ENCODE peak calls at places on chromosomes 2 and 18, in nine cellular contexts. One of them, this sample, is unnamed.

GRCh38 chr18:79631761-79632446 is 47.7 kb upstream of the CTDP1 start:
- DNase-seq in neural crest cell: no peak
- DNase-seq in esophagus muscularis mucosa: no peak
- DNase-seq in astrocyte of the cerebellum: no peak
- DNase-seq in glutamatergic neuron: no peak
- DNase-seq in cardiac muscle cell: no peak
- DNase-seq in pancreas: no peak
- DNase-seq in A549: no peak
- DNase-seq in endodermal cell: no peak
- DNase-seq in this sample: no peak

GRCh38 chr2:227147023-227147422 is 17.0 kb downstream of the COL4A4 start:
- DNase-seq in endodermal cell: no peak
- DNase-seq in esophagus muscularis mucosa: no peak
- DNase-seq in glutamatergic neuron: no peak
- DNase-seq in neural crest cell: no peak
- DNase-seq in A549: no peak
- DNase-seq in cardiac muscle cell: peak
- DNase-seq in pancreas: no peak
- DNase-seq in astrocyte of the cerebellum: no peak
- DNase-seq in this sample: peak

GRCh38 chr2:117985092-117985491 is 28.8 kb downstream of the CCDC93 start:
- DNase-seq in cardiac muscle cell: no peak
- DNase-seq in A549: peak
- DNase-seq in esophagus muscularis mucosa: no peak
- DNase-seq in astrocyte of the cerebellum: no peak
- DNase-seq in glutamatergic neuron: peak
- DNase-seq in pancreas: no peak
- DNase-seq in endodermal cell: peak
- DNase-seq in neural crest cell: no peak
- DNase-seq in this sample: no peak

GRCh38 chr2:26745609-26746327 is 18.3 kb upstream of the SLC35F6 start:
- DNase-seq in A549: peak
- DNase-seq in endodermal cell: peak
- DNase-seq in neural crest cell: peak
- DNase-seq in glutamatergic neuron: peak
- DNase-seq in pancreas: peak
- DNase-seq in esophagus muscularis mucosa: no peak
- DNase-seq in astrocyte of the cerebellum: peak
- DNase-seq in cardiac muscle cell: peak
- DNase-seq in this sample: peak

GRCh38 chr2:64105676-64106461 is 38.4 kb downstream of the PELI1 start:
- DNase-seq in esophagus muscularis mucosa: no peak
- DNase-seq in endodermal cell: no peak
- DNase-seq in glutamatergic neuron: no peak
- DNase-seq in astrocyte of the cerebellum: no peak
- DNase-seq in cardiac muscle cell: no peak
- DNase-seq in pancreas: no peak
- DNase-seq in A549: peak
- DNase-seq in neural crest cell: no peak
- DNase-seq in this sample: no peak

GRCh38 chr2:171966268-171966667 is 33.5 kb upstream of the METAP1D start:
- DNase-seq in glutamatergic neuron: no peak
- DNase-seq in endodermal cell: no peak
- DNase-seq in A549: no peak
- DNase-seq in astrocyte of the cerebellum: no peak
- DNase-seq in cardiac muscle cell: no peak
- DNase-seq in esophagus muscularis mucosa: no peak
- DNase-seq in pancreas: no peak
- DNase-seq in neural crest cell: no peak
- DNase-seq in this sample: no peak

GRCh38 chr2:10229462-10230099 is 73.1 kb upstream of the HPCAL1 start:
- DNase-seq in pancreas: no peak
- DNase-seq in astrocyte of the cerebellum: no peak
- DNase-seq in esophagus muscularis mucosa: no peak
- DNase-seq in A549: no peak
- DNase-seq in glutamatergic neuron: no peak
- DNase-seq in cardiac muscle cell: no peak
- DNase-seq in neural crest cell: no peak
- DNase-seq in endodermal cell: peak
- DNase-seq in this sample: no peak

GRCh38 chr2:73987948-73988700 is 3.4 kb downstream of the TET3 start:
- DNase-seq in neural crest cell: no peak
- DNase-seq in A549: no peak
- DNase-seq in astrocyte of the cerebellum: no peak
- DNase-seq in cardiac muscle cell: peak
- DNase-seq in endodermal cell: no peak
- DNase-seq in esophagus muscularis mucosa: no peak
- DNase-seq in glutamatergic neuron: no peak
- DNase-seq in pancreas: no peak
- DNase-seq in this sample: no peak

GRCh38 chr2:179201884-179202283 is 62.7 kb downstream of the SESTD1 start:
- DNase-seq in neural crest cell: no peak
- DNase-seq in glutamatergic neuron: no peak
- DNase-seq in astrocyte of the cerebellum: no peak
- DNase-seq in A549: peak
- DNase-seq in endodermal cell: no peak
- DNase-seq in esophagus muscularis mucosa: no peak
- DNase-seq in cardiac muscle cell: peak
- DNase-seq in pancreas: no peak
- DNase-seq in this sample: no peak

GRCh38 chr2:207075456-207075855 is 90.3 kb downstream of the KLF7 start:
- DNase-seq in astrocyte of the cerebellum: no peak
- DNase-seq in esophagus muscularis mucosa: no peak
- DNase-seq in pancreas: no peak
- DNase-seq in endodermal cell: no peak
- DNase-seq in glutamatergic neuron: no peak
- DNase-seq in A549: no peak
- DNase-seq in cardiac muscle cell: no peak
- DNase-seq in neural crest cell: no peak
- DNase-seq in this sample: no peak

GRCh38 chr2:224776795-224777562 is 60.8 kb upstream of the CCDC195 start:
- DNase-seq in cardiac muscle cell: no peak
- DNase-seq in pancreas: no peak
- DNase-seq in A549: no peak
- DNase-seq in neural crest cell: no peak
- DNase-seq in glutamatergic neuron: no peak
- DNase-seq in endodermal cell: no peak
- DNase-seq in esophagus muscularis mucosa: no peak
- DNase-seq in astrocyte of the cerebellum: no peak
- DNase-seq in this sample: no peak

GRCh38 chr2:28338754-28339325 is 53.8 kb upstream of the FOSL2 start:
- DNase-seq in A549: no peak
- DNase-seq in pancreas: no peak
- DNase-seq in neural crest cell: no peak
- DNase-seq in astrocyte of the cerebellum: no peak
- DNase-seq in glutamatergic neuron: no peak
- DNase-seq in endodermal cell: no peak
- DNase-seq in cardiac muscle cell: no peak
- DNase-seq in esophagus muscularis mucosa: no peak
- DNase-seq in this sample: no peak

GRCh38 chr2:216148983-216149382 is 39.8 kb downstream of the XRCC5 start:
- DNase-seq in A549: no peak
- DNase-seq in astrocyte of the cerebellum: no peak
- DNase-seq in neural crest cell: no peak
- DNase-seq in cardiac muscle cell: no peak
- DNase-seq in esophagus muscularis mucosa: no peak
- DNase-seq in pancreas: no peak
- DNase-seq in glutamatergic neuron: no peak
- DNase-seq in endodermal cell: no peak
- DNase-seq in this sample: no peak

GRCh38 chr2:216147172-216148131 is 38.3 kb downstream of the XRCC5 start:
- DNase-seq in endodermal cell: no peak
- DNase-seq in esophagus muscularis mucosa: no peak
- DNase-seq in neural crest cell: no peak
- DNase-seq in astrocyte of the cerebellum: no peak
- DNase-seq in A549: no peak
- DNase-seq in glutamatergic neuron: no peak
- DNase-seq in cardiac muscle cell: no peak
- DNase-seq in pancreas: no peak
- DNase-seq in this sample: no peak

GRCh38 chr2:216155954-216156353 is 46.8 kb downstream of the XRCC5 start:
- DNase-seq in endodermal cell: no peak
- DNase-seq in neural crest cell: no peak
- DNase-seq in cardiac muscle cell: no peak
- DNase-seq in A549: peak
- DNase-seq in pancreas: no peak
- DNase-seq in glutamatergic neuron: no peak
- DNase-seq in astrocyte of the cerebellum: no peak
- DNase-seq in esophagus muscularis mucosa: no peak
- DNase-seq in this sample: no peak

GRCh38 chr2:216149741-216150140 is 40.6 kb downstream of the XRCC5 start:
- DNase-seq in cardiac muscle cell: peak
- DNase-seq in esophagus muscularis mucosa: no peak
- DNase-seq in endodermal cell: no peak
- DNase-seq in pancreas: no peak
- DNase-seq in glutamatergic neuron: no peak
- DNase-seq in A549: no peak
- DNase-seq in neural crest cell: no peak
- DNase-seq in astrocyte of the cerebellum: no peak
- DNase-seq in this sample: no peak

DNA sequence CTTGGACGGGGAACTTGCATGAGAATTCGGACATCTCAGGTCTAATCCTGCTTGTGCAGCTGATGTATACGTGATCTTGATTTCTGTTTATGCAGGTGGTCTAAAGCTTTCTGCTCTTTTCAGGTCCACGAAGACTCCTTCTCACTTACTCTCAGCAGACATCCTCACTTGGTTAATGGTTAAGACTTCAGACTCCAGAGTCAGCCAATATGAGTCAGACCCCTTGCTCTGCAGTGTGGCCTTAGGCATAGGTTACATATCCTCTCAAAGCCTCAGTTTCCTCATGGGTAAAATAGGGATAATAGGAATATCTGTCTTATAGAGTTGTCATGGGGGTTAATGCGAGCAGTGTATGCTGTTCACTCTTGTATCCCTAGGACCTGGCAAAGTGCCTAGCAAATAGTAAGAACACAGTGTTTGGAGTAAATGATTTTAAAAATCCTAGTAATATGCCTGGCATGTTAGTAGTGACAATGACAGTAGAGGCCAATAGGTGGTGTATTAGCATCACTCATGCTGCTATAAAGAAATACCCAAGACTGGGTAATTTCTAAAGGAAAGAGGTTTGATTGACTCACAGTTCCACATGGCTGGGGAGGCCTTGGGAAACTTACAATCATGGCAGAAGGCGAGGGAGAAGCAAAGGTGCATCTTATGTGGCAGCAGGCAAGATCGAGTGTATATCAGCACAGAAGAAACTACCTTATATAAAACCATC is 42.3 kb downstream of the XRCC5 start:
- DNase-seq in pancreas: no peak
- DNase-seq in endodermal cell: no peak
- DNase-seq in astrocyte of the cerebellum: no peak
- DNase-seq in A549: no peak
- DNase-seq in cardiac muscle cell: peak
- DNase-seq in esophagus muscularis mucosa: no peak
- DNase-seq in neural crest cell: no peak
- DNase-seq in glutamatergic neuron: no peak
- DNase-seq in this sample: peak
- TF ChIP-seq CTCF in pancreas: no peak
- TF ChIP-seq CTCF in endodermal cell: peak
- TF ChIP-seq CTCF in astrocyte of the cerebellum: no peak
- TF ChIP-seq CTCF in A549: peak
- TF ChIP-seq CTCF in cardiac muscle cell: peak
- TF ChIP-seq CTCF in esophagus muscularis mucosa: no peak
- TF ChIP-seq CTCF in neural crest cell: no peak
- TF ChIP-seq CTCF in glutamatergic neuron: peak
- TF ChIP-seq CTCF in this sample: no peak

GRCh38 chr2:192148241-192148619 is 46.5 kb downstream of the TMEFF2 start:
- DNase-seq in cardiac muscle cell: no peak
- DNase-seq in neural crest cell: no peak
- DNase-seq in pancreas: no peak
- DNase-seq in glutamatergic neuron: no peak
- DNase-seq in A549: no peak
- DNase-seq in astrocyte of the cerebellum: no peak
- DNase-seq in endodermal cell: no peak
- DNase-seq in esophagus muscularis mucosa: no peak
- DNase-seq in this sample: no peak

GRCh38 chr2:192146069-192147006 is 48.4 kb downstream of the TMEFF2 start:
- DNase-seq in cardiac muscle cell: peak
- DNase-seq in glutamatergic neuron: no peak
- DNase-seq in A549: peak
- DNase-seq in astrocyte of the cerebellum: peak
- DNase-seq in pancreas: no peak
- DNase-seq in neural crest cell: no peak
- DNase-seq in endodermal cell: no peak
- DNase-seq in esophagus muscularis mucosa: no peak
- DNase-seq in this sample: peak

GRCh38 chr2:192150166-192150565 is 44.6 kb downstream of the TMEFF2 start:
- DNase-seq in endodermal cell: no peak
- DNase-seq in pancreas: no peak
- DNase-seq in A549: no peak
- DNase-seq in astrocyte of the cerebellum: no peak
- DNase-seq in cardiac muscle cell: no peak
- DNase-seq in glutamatergic neuron: no peak
- DNase-seq in esophagus muscularis mucosa: no peak
- DNase-seq in neural crest cell: no peak
- DNase-seq in this sample: peak

GRCh38 chr2:192151848-192152247 is 42.9 kb downstream of the TMEFF2 start:
- DNase-seq in A549: no peak
- DNase-seq in astrocyte of the cerebellum: peak
- DNase-seq in neural crest cell: no peak
- DNase-seq in esophagus muscularis mucosa: no peak
- DNase-seq in glutamatergic neuron: no peak
- DNase-seq in pancreas: no peak
- DNase-seq in endodermal cell: no peak
- DNase-seq in cardiac muscle cell: peak
- DNase-seq in this sample: peak

GRCh38 chr2:192148620-192149321 is 46.0 kb downstream of the TMEFF2 start:
- DNase-seq in A549: no peak
- DNase-seq in endodermal cell: no peak
- DNase-seq in pancreas: no peak
- DNase-seq in cardiac muscle cell: peak
- DNase-seq in neural crest cell: no peak
- DNase-seq in glutamatergic neuron: no peak
- DNase-seq in esophagus muscularis mucosa: no peak
- DNase-seq in astrocyte of the cerebellum: peak
- DNase-seq in this sample: no peak
- TF ChIP-seq CTCF in A549: no peak
- TF ChIP-seq CTCF in endodermal cell: no peak
- TF ChIP-seq CTCF in pancreas: no peak
- TF ChIP-seq CTCF in cardiac muscle cell: peak
- TF ChIP-seq CTCF in neural crest cell: no peak
- TF ChIP-seq CTCF in glutamatergic neuron: no peak
- TF ChIP-seq CTCF in esophagus muscularis mucosa: peak
- TF ChIP-seq CTCF in astrocyte of the cerebellum: peak
- TF ChIP-seq CTCF in this sample: no peak

GRCh38 chr2:3805120-3805519 is 101.7 kb downstream of the DCDC2C start:
- DNase-seq in cardiac muscle cell: no peak
- DNase-seq in esophagus muscularis mucosa: no peak
- DNase-seq in pancreas: no peak
- DNase-seq in A549: peak
- DNase-seq in astrocyte of the cerebellum: no peak
- DNase-seq in glutamatergic neuron: peak
- DNase-seq in neural crest cell: peak
- DNase-seq in endodermal cell: peak
- DNase-seq in this sample: no peak
- TF ChIP-seq CTCF in cardiac muscle cell: no peak
- TF ChIP-seq CTCF in esophagus muscularis mucosa: no peak
- TF ChIP-seq CTCF in pancreas: no peak
- TF ChIP-seq CTCF in A549: peak
- TF ChIP-seq CTCF in astrocyte of the cerebellum: peak
- TF ChIP-seq CTCF in glutamatergic neuron: peak
- TF ChIP-seq CTCF in neural crest cell: peak
- TF ChIP-seq CTCF in endodermal cell: peak
- TF ChIP-seq CTCF in this sample: peak

GRCh38 chr2:231541605-231542509 is 11.6 kb upstream of the NMUR1 start:
- DNase-seq in astrocyte of the cerebellum: no peak
- DNase-seq in glutamatergic neuron: peak
- DNase-seq in endodermal cell: peak
- DNase-seq in pancreas: no peak
- DNase-seq in A549: peak
- DNase-seq in cardiac muscle cell: peak
- DNase-seq in esophagus muscularis mucosa: no peak
- DNase-seq in neural crest cell: no peak
- DNase-seq in this sample: no peak
- TF ChIP-seq CTCF in astrocyte of the cerebellum: no peak
- TF ChIP-seq CTCF in glutamatergic neuron: no peak
- TF ChIP-seq CTCF in endodermal cell: peak
- TF ChIP-seq CTCF in pancreas: no peak
- TF ChIP-seq CTCF in A549: no peak
- TF ChIP-seq CTCF in cardiac muscle cell: peak
- TF ChIP-seq CTCF in esophagus muscularis mucosa: peak
- TF ChIP-seq CTCF in neural crest cell: peak
- TF ChIP-seq CTCF in this sample: no peak

This sample was measured in foreskin fibroblast.